ENCODE peak calls at places on chromosomes 6 and 20, in six cellular contexts. O is BJ, S is prostate gland, Z is DND-41, I is nephron progenitor cell, T is fibroblast of lung. A is an unnamed sample.
A peak's percentile ranks its signal among the peaks of the same experiment; 100 is the strongest.

GRCh38 chr6:29829766-29830165 is 2.1 kb downstream of the HLA-G start:
- DNase-seq in O (no peak), S (no peak), Z (no peak), I (no peak), T (no peak), A (no peak)

GRCh38 chr6:43405354-43405753 is 22.0 kb upstream of the ABCC10 start:
- DNase-seq in O (no peak), S (no peak), Z (no peak), I (no peak), T (no peak), A (no peak)

GRCh38 chr6:110828396-110828795 is 13.1 kb upstream of the CDK19 start:
- DNase-seq in O (no peak), S (no peak), Z (no peak), I (no peak), T (peak; percentile 19), A (no peak)

GRCh38 chr6:26224940-26225847 is 138.0 kb downstream of the HFE start:
- DNase-seq in O (peak; percentile 91), S (peak; percentile 57), Z (no peak), I (peak; percentile 68), T (peak; percentile 98), A (no peak)

GRCh38 chr6:17869010-17869752 is 118.3 kb downstream of the KIF13A start:
- DNase-seq in O (peak; percentile 45), S (no peak), Z (no peak), I (no peak), T (no peak), A (no peak)

GRCh38 chr6:149213829-149214228 is 103.7 kb upstream of the TAB2 start:
- DNase-seq in O (no peak), S (no peak), Z (no peak), I (no peak), T (peak; percentile 52), A (no peak)

GRCh38 chr6:136506124-136506799 is 44.0 kb downstream of the MAP7 start:
- DNase-seq in O (no peak), S (peak; percentile 9), Z (no peak), I (no peak), T (no peak), A (no peak)

GRCh38 chr6:4395386-4395785 is 260.0 kb upstream of the ECI2 start:
- DNase-seq in O (no peak), S (no peak), Z (no peak), I (no peak), T (no peak), A (no peak)

GRCh38 chr6:10146723-10147451 is 268.0 kb downstream of the TFAP2A start:
- DNase-seq in O (no peak), S (no peak), Z (peak; percentile 24), I (peak; percentile 7), T (peak; percentile 24), A (peak; percentile 27)

GRCh38 chr20:47508228-47508752 is 6.6 kb downstream of the NCOA3 start:
- DNase-seq in O (no peak), S (no peak), Z (no peak), I (no peak), T (no peak), A (no peak)

GRCh38 chr6:109894181-109894580 is 83.9 kb upstream of the GPR6 start:
- DNase-seq in O (no peak), S (no peak), Z (no peak), I (no peak), T (no peak), A (no peak)

GRCh38 chr6:154805288-154805911 is 72.2 kb downstream of the SCAF8 start:
- DNase-seq in O (no peak), S (no peak), Z (no peak), I (no peak), T (peak; percentile 80), A (no peak)

GRCh38 chr6:43579171-43579570 is 3.2 kb downstream of the POLH start:
- DNase-seq in O (no peak), S (no peak), Z (no peak), I (no peak), T (no peak), A (no peak)

GRCh38 chr6:100573169-100573568 is 108.4 kb upstream of the SIM1 start:
- DNase-seq in O (no peak), S (no peak), Z (no peak), I (no peak), T (peak; percentile 54), A (no peak)

GRCh38 chr6:109036588-109037320 is 57.9 kb downstream of the SESN1 start:
- DNase-seq in O (no peak), S (no peak), Z (no peak), I (no peak), T (no peak), A (no peak)

GRCh38 chr6:47629954-47630353 is 68.4 kb upstream of the ADGRF4 start:
- DNase-seq in O (no peak), S (no peak), Z (no peak), I (no peak), T (no peak), A (no peak)

GRCh38 chr6:27592107-27592480 is 119.2 kb upstream of the ZNF184 start:
- DNase-seq in O (no peak), S (no peak), Z (no peak), I (peak; percentile 27), T (peak; percentile 30), A (no peak)

GRCh38 chr20:36093025-36093803 is 61.3 kb upstream of the EPB41L1 start:
- DNase-seq in O (no peak), S (peak; percentile 43), Z (peak; percentile 27), I (peak; percentile 33), T (peak; percentile 18), A (peak; percentile 63)

GRCh38 chr6:170051229-170052172 is 239.4 kb downstream of the DLL1 start:
- DNase-seq in O (no peak), S (no peak), Z (no peak), I (no peak), T (no peak), A (no peak)

GRCh38 chr6:166567107-166567506 is 19.4 kb downstream of the RAMACL start:
- DNase-seq in O (peak; percentile 93), S (no peak), Z (no peak), I (no peak), T (peak; percentile 98), A (no peak)

GRCh38 chr20:63090052-63090451 is 83.3 kb upstream of the BHLHE23 start:
- DNase-seq in O (no peak), S (no peak), Z (no peak), I (no peak), T (no peak), A (no peak)

GRCh38 chr6:3458706-3459421 is 2.0 kb upstream of the SLC22A23 start:
- DNase-seq in O (no peak), S (no peak), Z (no peak), I (no peak), T (no peak), A (no peak)

GRCh38 chr20:24694157-24694726 is 224.8 kb downstream of the SYNDIG1 start:
- DNase-seq in O (no peak), S (no peak), Z (peak; percentile 1), I (no peak), T (no peak), A (no peak)

GRCh38 chr6:121436966-121437756 is 1.7 kb downstream of the GJA1 start:
- DNase-seq in O (no peak), S (peak; percentile 40), Z (no peak), I (peak; percentile 64), T (peak; percentile 63), A (peak; percentile 20)

GRCh38 chr6:130693944-130694343 is 133.3 kb upstream of the SMLR1 start:
- DNase-seq in O (no peak), S (no peak), Z (no peak), I (no peak), T (no peak), A (peak; percentile 8)
- TF ChIP-seq CTCF in O (no peak), S (no peak), Z (no peak), I (no peak), T (no peak), A (no peak)

GRCh38 chr6:41801380-41801779 is 13.9 kb downstream of the TOMM6 start:
- DNase-seq in O (no peak), S (no peak), Z (no peak), I (no peak), T (peak; percentile 40), A (no peak)
- TF ChIP-seq CTCF in O (peak; percentile 66), S (peak; percentile 25), Z (peak; percentile 47), I (no peak), T (peak; percentile 70), A (no peak)

DNA sequence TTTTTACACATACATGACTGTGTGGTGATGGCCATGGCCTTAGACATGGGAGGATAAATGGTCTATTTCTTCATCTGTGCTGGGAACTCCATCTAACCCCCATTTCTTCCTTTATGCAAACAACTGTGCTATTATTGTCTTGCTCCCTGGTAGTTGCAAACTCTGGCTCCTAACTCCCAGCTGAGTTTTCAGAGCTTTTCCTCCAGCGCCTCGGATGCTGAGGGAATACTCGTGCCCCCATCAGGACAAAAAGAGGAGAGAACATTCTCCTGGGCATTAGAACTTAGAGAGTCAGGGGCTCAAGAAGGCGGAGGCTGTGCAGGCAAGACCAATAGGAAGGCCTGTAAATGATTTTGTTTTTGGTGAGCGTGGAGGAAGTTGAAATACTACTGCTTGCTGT is 2.1 kb downstream of the DAAM2 start:
- DNase-seq in O (no peak), S (no peak), Z (no peak), I (no peak), T (no peak), A (no peak)
- TF ChIP-seq CTCF in O (peak; percentile 36), S (no peak), Z (no peak), I (no peak), T (peak; percentile 18), A (no peak)

GRCh38 chr6:31706599-31706998 is at the start of gene LY6G6F:
- DNase-seq in O (no peak), S (no peak), Z (no peak), I (no peak), T (no peak), A (no peak)

GRCh38 chr6:31700716-31701401 is 2.3 kb downstream of the ABHD16A start:
- DNase-seq in O (no peak), S (no peak), Z (no peak), I (no peak), T (no peak), A (no peak)

GRCh38 chr6:31701666-31702420 is 1.3 kb downstream of the ABHD16A start:
- DNase-seq in O (no peak), S (no peak), Z (no peak), I (no peak), T (peak; percentile 51), A (no peak)

GRCh38 chr6:31702421-31702818 is 704 bp downstream of the ABHD16A start:
- DNase-seq in O (no peak), S (no peak), Z (no peak), I (no peak), T (no peak), A (peak; percentile 49)

DNA sequence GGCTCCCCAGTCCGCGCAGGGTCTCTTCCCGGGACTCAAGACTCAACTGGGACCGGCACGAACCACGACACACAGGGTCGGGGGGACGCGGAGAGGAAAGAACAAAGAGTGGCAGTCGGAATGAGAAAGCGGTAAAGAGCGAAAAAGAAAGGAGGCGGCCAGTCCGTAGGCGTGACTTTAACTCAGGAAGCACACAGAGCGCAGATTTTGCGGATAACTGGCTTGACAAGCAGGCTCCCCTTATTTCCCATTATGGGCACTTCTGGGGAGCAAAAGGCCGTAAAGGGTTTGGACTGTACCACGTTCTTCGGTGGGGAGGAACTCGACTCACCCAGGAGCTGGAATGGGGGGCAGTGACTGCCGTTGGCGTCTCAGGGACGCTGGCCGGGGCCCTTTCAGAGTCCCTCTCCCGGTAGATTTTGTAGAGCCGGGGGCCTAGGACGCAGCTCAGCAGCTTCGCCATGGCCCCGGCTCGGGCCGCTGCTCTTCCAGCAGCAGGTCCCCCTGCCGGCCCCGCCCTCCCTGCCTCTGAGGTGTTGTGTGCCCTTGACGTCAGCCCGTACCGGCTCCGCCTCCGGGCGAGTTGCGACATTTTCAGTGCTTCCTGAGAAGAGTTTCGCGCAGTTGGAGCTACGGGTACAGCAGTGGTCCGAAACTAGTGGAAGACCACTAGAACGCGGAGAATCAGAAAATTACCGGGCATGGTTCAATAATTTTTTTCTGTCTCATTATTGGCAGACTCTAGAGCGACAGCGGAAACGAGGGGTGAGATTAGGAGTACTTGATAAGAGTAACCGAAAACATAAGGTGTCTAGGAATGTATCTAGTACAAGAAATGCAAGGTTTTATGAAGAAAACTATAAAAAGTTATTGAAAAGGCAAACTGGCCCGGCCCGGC is at the start of gene ABHD16A:
- DNase-seq in O (peak; percentile 93), S (peak; percentile 99), Z (peak; percentile 99), I (peak; percentile 96), T (peak; percentile 99), A (peak; percentile 99)
- TF ChIP-seq CTCF in O (peak; percentile 6), S (peak; percentile 67), Z (no peak), I (no peak), T (no peak), A (no peak)

A was measured in activated CD8-positive, alpha-beta T cell treated with anti-CD3 and anti-CD28 coated beads for 36 hours.